ENCODE peak calls at places on chromosomes 4 and X, in seven cellular contexts. P, E, D, N, F, H and Z are unnamed samples.

GRCh38 chrX:41559662-41560061 is 112.5 kb downstream of the NYX start:
- DNase-seq in P (no peak), E (no peak), D (no peak), N (no peak), F (no peak), H (no peak), Z (no peak)

GRCh38 chrX:2707334-2707760 is 16.3 kb downstream of the CD99 start:
- DNase-seq in P (peak), E (no peak), D (peak), N (peak), F (peak), H (no peak), Z (peak)

GRCh38 chrX:129976441-129976840 is 6.0 kb upstream of the BCORL1 start:
- DNase-seq in P (no peak), E (no peak), D (no peak), N (no peak), F (no peak), H (no peak), Z (no peak)

GRCh38 chr4:169615467-169616106 is 3.2 kb upstream of the NEK1 start:
- DNase-seq in P (peak), E (no peak), D (no peak), N (no peak), F (no peak), H (no peak), Z (no peak)

GRCh38 chr4:80136238-80136637 is 61.1 kb upstream of the PRDM8 start:
- DNase-seq in P (no peak), E (no peak), D (no peak), N (no peak), F (no peak), H (no peak), Z (no peak)

GRCh38 chrX:2679534-2680485 is 11.3 kb upstream of the CD99 start:
- DNase-seq in P (no peak), E (no peak), D (no peak), N (no peak), F (no peak), H (no peak), Z (no peak)

GRCh38 chr4:85938062-85938461 is 421.8 kb downstream of the MAPK10 start:
- DNase-seq in P (no peak), E (no peak), D (no peak), N (no peak), F (no peak), H (peak), Z (no peak)

GRCh38 chr4:86918539-86919072 is 16.2 kb upstream of the AFF1 start:
- DNase-seq in P (peak), E (no peak), D (no peak), N (no peak), F (no peak), H (no peak), Z (no peak)

GRCh38 chr4:20395160-20395773 is 143.6 kb downstream of the SLIT2 start:
- DNase-seq in P (peak), E (peak), D (no peak), N (peak), F (peak), H (peak), Z (no peak)

GRCh38 chrX:154775611-154776349 is 13.1 kb downstream of the DKC1 start:
- DNase-seq in P (peak), E (peak), D (no peak), N (no peak), F (peak), H (peak), Z (no peak)

GRCh38 chr4:101515566-101515965 is 168.2 kb upstream of the PPP3CA start:
- DNase-seq in P (no peak), E (no peak), D (no peak), N (no peak), F (no peak), H (no peak), Z (no peak)

GRCh38 chr4:144627663-144628076 is 18.3 kb upstream of the HHIP start:
- DNase-seq in P (peak), E (no peak), D (no peak), N (no peak), F (peak), H (no peak), Z (no peak)

GRCh38 chr4:85496146-85496849 is 21.3 kb downstream of the ARHGAP24 start:
- DNase-seq in P (no peak), E (no peak), D (no peak), N (no peak), F (peak), H (no peak), Z (no peak)

GRCh38 chr4:79964715-79965345 is 108.2 kb downstream of the ANTXR2 start:
- DNase-seq in P (no peak), E (peak), D (peak), N (no peak), F (no peak), H (no peak), Z (no peak)

GRCh38 chr4:172061204-172061603 is 248.0 kb downstream of the GALNTL6 start:
- DNase-seq in P (no peak), E (no peak), D (no peak), N (no peak), F (no peak), H (no peak), Z (no peak)

GRCh38 chrX:7218321-7219152 is 70.6 kb upstream of the PUDP start:
- DNase-seq in P (no peak), E (no peak), D (no peak), N (peak), F (no peak), H (no peak), Z (no peak)

GRCh38 chrX:123184199-123184857 is at the start of gene GRIA3:
- DNase-seq in P (no peak), E (no peak), D (no peak), N (no peak), F (no peak), H (no peak), Z (peak)

GRCh38 chr4:80265571-80266266 is 745 bp upstream of the FGF5 start:
- DNase-seq in P (peak), E (peak), D (no peak), N (no peak), F (peak), H (no peak), Z (no peak)

GRCh38 chr4:78656968-78657445 is 105.4 kb downstream of the ANXA3 start:
- DNase-seq in P (no peak), E (no peak), D (no peak), N (peak), F (no peak), H (no peak), Z (no peak)

GRCh38 chrX:104347860-104348259 is 93.1 kb upstream of the ESX1 start:
- DNase-seq in P (no peak), E (no peak), D (no peak), N (no peak), F (no peak), H (no peak), Z (no peak)

GRCh38 chrX:109936114-109936513 is 66.8 kb upstream of the TMEM164 start:
- DNase-seq in P (peak), E (no peak), D (no peak), N (no peak), F (no peak), H (no peak), Z (no peak)
- H3K27ac ChIP-seq in P (no peak), E (no peak), D (no peak), N (no peak), F (no peak), H (no peak), Z (no peak)

GRCh38 chrX:96183843-96184242 is 500.8 kb upstream of the DIAPH2 start:
- DNase-seq in P (no peak), E (no peak), D (no peak), N (no peak), F (no peak), H (no peak), Z (peak)
- TF ChIP-seq CTCF in P (peak), E (peak), D (no peak), N (peak), F (no peak), H (no peak), Z (peak)

GRCh38 chr4:612749-613125 is 12.6 kb upstream of the PDE6B start:
- DNase-seq in P (no peak), E (no peak), D (peak), N (no peak), F (no peak), H (no peak), Z (no peak)
- H3K27ac ChIP-seq in P (no peak), E (no peak), D (no peak), N (no peak), F (no peak), H (no peak), Z (no peak)

GRCh38 chr4:165378763-165379631 is at the start of gene CPE:
- DNase-seq in P (peak), E (peak), D (peak), N (no peak), F (peak), H (peak), Z (peak)
- TF ChIP-seq CTCF in P (peak), E (peak), D (no peak), N (no peak), F (peak), H (peak), Z (peak)